ENCODE peak calls at places on chromosomes 11 and 22, in four cellular contexts. O is stimulated activated CD8-positive, alpha-beta memory T cell treated with anti-CD3 and anti-CD28 coated beads, Interleukin-12 subunit alpha, Interleukin-12 subunit beta, amount 100 ng/mL, for 1 hour; Q is AG20443; Z is naive thymus-derived CD4-positive, alpha-beta T cell. Y is an unnamed sample.

GRCh38 chr11:106656646-106657045 is 361.6 kb downstream of the GUCY1A2 start:
- DNase-seq in O (no peak), Q (no peak), Z (no peak), Y (no peak)

GRCh38 chr22:34096770-34097169 is 176.5 kb upstream of the LARGE1 start:
- DNase-seq in O (no peak), Q (no peak), Z (no peak), Y (no peak)

GRCh38 chr11:72584293-72584921 is 89.8 kb downstream of the PDE2A start:
- DNase-seq in O (peak), Q (peak), Z (peak), Y (no peak)

GRCh38 chr11:69415411-69416122 is 65.9 kb upstream of the LINC01488 start:
- DNase-seq in O (no peak), Q (no peak), Z (no peak), Y (no peak)

GRCh38 chr22:16601437-16602223 is 9.0 kb upstream of the CCT8L2 start:
- DNase-seq in O (no peak), Q (peak), Z (peak), Y (no peak)

GRCh38 chr11:128548655-128549255 is 38.6 kb downstream of the ETS1 start:
- DNase-seq in O (no peak), Q (peak), Z (peak), Y (peak)

GRCh38 chr11:72592698-72593097 is 81.5 kb downstream of the PDE2A start:
- DNase-seq in O (no peak), Q (no peak), Z (no peak), Y (no peak)

GRCh38 chr22:50691521-50691920 is 18.9 kb downstream of the SHANK3 start:
- DNase-seq in O (no peak), Q (no peak), Z (peak), Y (no peak)

GRCh38 chr11:115623021-115623451 is 118.8 kb upstream of the CADM1 start:
- DNase-seq in O (no peak), Q (peak), Z (no peak), Y (peak)

GRCh38 chr11:130894322-130895025 is 21.8 kb downstream of the SNX19 start:
- DNase-seq in O (peak), Q (peak), Z (peak), Y (peak)

GRCh38 chr11:1221848-1222311 is 986 bp upstream of the MUC5B start:
- DNase-seq in O (no peak), Q (no peak), Z (no peak), Y (no peak)

GRCh38 chr11:5618807-5619206 is 6.0 kb upstream of the TRIM34 start:
- DNase-seq in O (no peak), Q (peak), Z (no peak), Y (peak)

GRCh38 chr11:134592391-134592990 is 180.4 kb upstream of the B3GAT1 start:
- DNase-seq in O (peak), Q (no peak), Z (no peak), Y (peak)

GRCh38 chr11:66546368-66546965 is at the start of gene ACTN3:
- DNase-seq in O (no peak), Q (peak), Z (no peak), Y (no peak)

GRCh38 chr11:10522276-10522675 is 18.7 kb downstream of the RNF141 start:
- DNase-seq in O (no peak), Q (no peak), Z (no peak), Y (no peak)

GRCh38 chr11:32141886-32142546 is 51.1 kb downstream of the RCN1 start:
- DNase-seq in O (no peak), Q (no peak), Z (no peak), Y (no peak)

GRCh38 chr11:46121724-46122477 is 647 bp upstream of the PHF21A start:
- DNase-seq in O (peak), Q (peak), Z (peak), Y (peak)

GRCh38 chr11:17571431-17572358 is 24.6 kb downstream of the OTOG start:
- DNase-seq in O (no peak), Q (no peak), Z (no peak), Y (no peak)

Y was measured in hepatic stellate cell.